ENCODE peak calls at places on chromosomes 2 and 18, in seven cellular contexts. F, T, I, L, Q, N and S are unnamed samples.

GRCh38 chr2:12502759-12503158 is 214.0 kb upstream of the TRIB2 start:
- ATAC-seq in L (peak), F (no peak), N (peak), T (peak), Q (no peak), I (peak), S (no peak)

GRCh38 chr18:6884944-6885343 is 155.4 kb downstream of the ARHGAP28 start:
- ATAC-seq in F (no peak), I (no peak), L (no peak), T (no peak), Q (peak), N (no peak), S (no peak)

GRCh38 chr2:26355038-26355995 is 8.7 kb upstream of the ADGRF3 start:
- ATAC-seq in I (no peak), L (no peak), F (no peak), T (peak), N (peak), Q (no peak), S (no peak)

GRCh38 chr2:160387558-160388262 is 105.9 kb downstream of the RBMS1 start:
- ATAC-seq in F (peak), T (peak), N (no peak), L (peak), I (peak), Q (peak), S (no peak)

GRCh38 chr2:236875906-236876505 is 209.7 kb upstream of the COPS8 start:
- ATAC-seq in F (no peak), T (no peak), Q (peak), I (no peak), N (no peak), L (peak), S (peak)

GRCh38 chr2:203690110-203691047 is 16.1 kb upstream of the CD28 start:
- ATAC-seq in F (peak), L (no peak), I (no peak), N (no peak), Q (no peak), T (no peak), S (no peak)

GRCh38 chr2:190984595-190984994 is 29.4 kb downstream of the STAT1 start:
- ATAC-seq in I (peak), T (peak), Q (no peak), L (peak), F (peak), N (peak), S (no peak)

GRCh38 chr18:22176622-22177495 is 7.5 kb downstream of the GATA6 start:
- ATAC-seq in T (no peak), Q (peak), N (no peak), L (peak), I (no peak), F (no peak), S (peak)

GRCh38 chr2:27205206-27205605 is 6.6 kb upstream of the ATRAID start:
- ATAC-seq in Q (no peak), L (no peak), I (no peak), N (no peak), T (no peak), F (no peak), S (no peak)

GRCh38 chr2:280655-281110 is 7.2 kb downstream of the ALKAL2 start:
- ATAC-seq in F (no peak), Q (no peak), I (no peak), N (no peak), T (no peak), L (peak), S (no peak)

GRCh38 chr2:161237397-161238263 is 70.6 kb upstream of the PSMD14 start:
- ATAC-seq in L (peak), Q (peak), I (peak), T (peak), F (peak), N (peak), S (peak)

GRCh38 chr2:234771985-234772774 is 179.6 kb upstream of the SH3BP4 start:
- ATAC-seq in L (peak), I (no peak), N (no peak), T (no peak), F (no peak), Q (no peak), S (no peak)

GRCh38 chr18:79916128-79916494 is 35.3 kb downstream of the SLC66A2 start:
- ATAC-seq in Q (no peak), F (no peak), I (no peak), T (no peak), L (no peak), N (no peak), S (no peak)

GRCh38 chr2:143524001-143524608 is 394.9 kb downstream of the ARHGAP15 start:
- ATAC-seq in I (no peak), Q (peak), L (no peak), T (no peak), F (no peak), N (no peak), S (no peak)